ENCODE peak calls at places on chromosomes 4 and X, in four cellular contexts. C is tibial nerve, K is GM23338, J is kidney. R is an unnamed sample.
A peak's percentile ranks its signal among the peaks of the same experiment; 100 is the strongest.

GRCh38 chr4:37246891-37247290 is 2.3 kb downstream of the NWD2 start:
- DNase-seq in K (no peak), C (no peak), J (no peak), R (no peak)

GRCh38 chrX:153922932-153923857 is 2.9 kb downstream of the ARHGAP4 start:
- DNase-seq in C (peak; percentile 74), J (peak; percentile 85), K (peak; percentile 32), R (no peak)

GRCh38 chrX:149512225-149512885 is 7.2 kb upstream of the IDS start:
- DNase-seq in K (peak; percentile 61), C (peak; percentile 50), J (no peak), R (no peak)

GRCh38 chr4:1291091-1291490 is 1.4 kb downstream of the MAEA start:
- DNase-seq in J (no peak), K (no peak), C (no peak), R (no peak)

GRCh38 chrX:72663737-72664136 is 50.4 kb downstream of the PHKA1 start:
- DNase-seq in C (no peak), J (no peak), K (no peak), R (no peak)

GRCh38 chr4:7529368-7529923 is 94.7 kb upstream of the PSAPL1 start:
- DNase-seq in J (no peak), C (no peak), K (peak; percentile 27), R (no peak)

GRCh38 chr4:5220028-5220427 is 168.7 kb downstream of the STK32B start:
- DNase-seq in C (no peak), K (peak; percentile 58), J (no peak), R (no peak)

GRCh38 chr4:128379860-128380259 is 92.2 kb upstream of the PGRMC2 start:
- DNase-seq in J (no peak), K (peak; percentile 61), C (no peak), R (no peak)

GRCh38 chr4:42710329-42710728 is 53.4 kb upstream of the ATP8A1 start:
- DNase-seq in J (no peak), C (no peak), K (no peak), R (no peak)

GRCh38 chrX:9352683-9353430 is 112.0 kb upstream of the TBL1X start:
- DNase-seq in J (no peak), K (no peak), C (peak; percentile 23), R (peak; percentile 11)

GRCh38 chrX:39158801-39159657 is 357.8 kb downstream of the MID1IP1 start:
- DNase-seq in C (no peak), K (no peak), J (no peak), R (no peak)

GRCh38 chr4:10736266-10736665 is 51.7 kb upstream of the CLNK start:
- DNase-seq in J (no peak), K (no peak), C (no peak), R (no peak)

GRCh38 chrX:32448320-32448719 is 763.0 kb downstream of the DMD start:
- DNase-seq in J (no peak), K (peak; percentile 1), C (no peak), R (no peak)

GRCh38 chr4:130479020-130479419 is 1383.1 kb downstream of the C4orf33 start:
- DNase-seq in J (no peak), C (no peak), K (no peak), R (no peak)

GRCh38 chr4:68905598-68906237 is 45.9 kb downstream of the UGT2A3 start:
- DNase-seq in K (peak; percentile 90), J (no peak), C (no peak), R (no peak)

GRCh38 chrX:11438380-11438723 is 145.1 kb downstream of the AMELX start:
- DNase-seq in C (no peak), K (no peak), J (no peak), R (no peak)

GRCh38 chrX:85963736-85964135 is 83.6 kb downstream of the CHM start:
- DNase-seq in J (no peak), K (no peak), C (no peak), R (no peak)

GRCh38 chrX:74117962-74118361 is 186.0 kb upstream of the ZCCHC13 start:
- DNase-seq in J (no peak), K (peak; percentile 0), C (no peak), R (no peak)

DNA sequence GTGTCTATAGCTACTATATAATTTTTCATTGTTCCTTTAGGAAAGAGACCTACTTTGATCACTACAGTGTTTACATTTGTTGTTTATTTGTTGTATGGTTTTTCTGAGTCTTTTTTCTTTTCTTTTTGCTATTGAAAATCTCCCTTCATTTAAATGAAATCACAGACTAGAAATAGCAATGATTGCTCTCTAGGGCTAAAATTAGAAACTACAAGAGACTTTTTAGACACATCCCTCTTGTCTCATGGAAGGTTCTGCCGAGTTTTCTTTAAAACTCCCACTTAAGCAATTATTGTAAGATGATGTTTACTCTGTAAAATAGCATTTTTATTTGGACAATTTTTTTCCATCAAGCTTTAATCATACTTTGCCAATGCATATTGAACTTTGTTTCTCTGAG is 136.6 kb downstream of the PALLD start:
- DNase-seq in J (no peak), C (no peak), K (no peak), R (no peak)
- H3K27ac ChIP-seq in J (no peak overlapping the region), C (no peak overlapping the region), K (no peak overlapping the region), R (no peak overlapping the region)

GRCh38 chr4:6322067-6322760 is 52.6 kb downstream of the WFS1 start:
- DNase-seq in J (no peak), C (no peak), K (no peak), R (no peak)
- H3K4me3 ChIP-seq in J (no peak overlapping the region), C (no peak overlapping the region), K (no peak overlapping the region), R (no peak overlapping the region)

DNA sequence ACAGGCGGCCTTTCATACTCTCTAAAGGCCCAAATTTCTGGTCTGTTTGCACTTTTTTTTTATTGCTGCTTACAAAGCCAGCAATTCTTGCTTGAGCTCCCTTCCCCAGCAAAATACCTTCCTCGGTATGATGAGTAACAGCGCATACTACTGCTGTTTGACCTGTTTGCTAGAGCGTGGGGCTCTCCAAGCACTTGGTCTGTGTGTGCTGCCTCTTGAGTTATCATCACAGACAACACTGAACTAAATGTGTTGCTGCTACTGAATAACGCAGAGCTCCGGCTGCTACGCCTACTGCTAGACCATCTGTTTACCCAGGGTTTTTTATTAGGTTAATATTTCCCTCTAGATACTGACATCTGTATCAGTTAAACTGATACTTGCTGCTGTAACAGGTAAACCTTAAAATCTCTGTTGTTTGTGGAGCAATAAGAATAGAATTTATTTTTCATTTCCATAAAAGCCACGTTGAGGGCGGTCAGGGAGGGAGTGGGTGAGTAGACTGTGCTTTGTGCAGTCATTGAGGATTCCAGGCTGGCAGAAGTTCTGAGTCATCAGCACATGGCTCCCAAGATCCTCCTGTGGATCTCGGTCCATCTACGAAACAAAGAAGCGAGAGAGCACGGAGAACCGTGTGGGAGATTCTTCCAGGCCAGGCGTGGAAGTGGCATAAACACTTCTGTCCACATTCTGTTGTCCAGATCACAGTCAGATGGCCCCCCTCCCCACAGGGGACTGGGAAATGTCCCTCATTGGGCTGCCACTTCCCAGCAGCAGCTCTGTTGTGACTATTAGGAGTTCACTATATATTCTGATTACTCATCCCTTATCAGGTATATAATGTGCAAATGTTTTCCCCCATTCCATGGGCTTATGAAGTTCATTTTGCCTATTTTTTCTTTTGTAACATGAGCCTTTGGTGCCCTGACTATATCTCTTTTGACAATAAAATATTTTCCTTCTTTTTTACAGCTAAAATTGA is 14.0 kb downstream of the GRK4 start:
- DNase-seq in J (no peak), K (no peak), C (no peak), R (no peak)
- H3K27ac ChIP-seq in J (no peak overlapping the region), K (no peak overlapping the region), C (peak overlapping the region; percentile 14), R (no peak overlapping the region)

DNA sequence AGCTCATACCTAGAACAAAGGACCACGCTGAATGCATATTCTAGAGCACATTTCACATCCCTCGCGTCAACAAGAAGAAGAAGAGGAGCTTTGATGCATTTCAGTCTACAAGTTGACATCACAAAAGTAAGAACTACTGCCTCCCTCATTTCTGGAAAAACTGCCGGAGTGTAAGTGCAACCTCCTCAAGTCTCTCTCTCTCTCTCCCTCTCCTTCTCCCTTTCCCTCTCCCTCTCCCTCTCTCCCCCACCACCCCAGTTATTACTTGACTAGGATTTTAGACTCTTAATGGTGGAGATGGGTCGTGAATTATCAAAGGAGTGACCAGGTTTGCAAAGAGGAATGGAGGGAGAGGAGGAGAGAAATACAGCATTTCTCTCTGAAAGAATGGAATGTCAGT is 1.4 kb upstream of the IRS4 start:
- DNase-seq in K (no peak), C (no peak), J (no peak), R (no peak)
- H3K4me3 ChIP-seq in K (peak overlapping the region; percentile 73), C (no peak overlapping the region), J (no peak overlapping the region), R (no peak overlapping the region)

GRCh38 chr4:24984602-24985532 is 45.9 kb downstream of the LGI2 start:
- DNase-seq in J (no peak), K (peak; percentile 48), C (no peak), R (no peak)

GRCh38 chr4:24978291-24979072 is 52.3 kb downstream of the LGI2 start:
- DNase-seq in C (peak; percentile 43), J (no peak), K (no peak), R (no peak)

GRCh38 chr4:24979554-24979953 is 51.2 kb downstream of the LGI2 start:
- DNase-seq in K (no peak), J (no peak), C (peak; percentile 70), R (no peak)

GRCh38 chr4:24975505-24975904 is 55.2 kb downstream of the LGI2 start:
- DNase-seq in C (no peak), J (no peak), K (no peak), R (no peak)

GRCh38 chr4:24980064-24980690 is 50.6 kb downstream of the LGI2 start:
- DNase-seq in J (no peak), K (peak; percentile 82), C (peak; percentile 74), R (no peak)
- H3K27ac ChIP-seq in J (no peak overlapping the region), K (no peak overlapping the region), C (peak overlapping the region; percentile 32), R (peak overlapping the region; percentile 63)

GRCh38 chr4:159107203-159107921 is 4.5 kb downstream of the RAPGEF2 start:
- DNase-seq in K (no peak), C (no peak), J (no peak), R (no peak)
- H3K4me3 ChIP-seq in K (peak overlapping the region; percentile 66), C (no peak overlapping the region), J (peak overlapping the region; percentile 23), R (no peak overlapping the region)

GRCh38 chr4:16227462-16227868 is 1.2 kb upstream of the TAPT1 start:
- DNase-seq in C (peak; percentile 26), J (peak; percentile 70), K (peak; percentile 40), R (no peak)
- H3K27ac ChIP-seq in C (peak overlapping the region; percentile 95), J (peak overlapping the region; percentile 97), K (peak overlapping the region; percentile 51), R (peak overlapping the region; percentile 99)